ENCODE peak calls at places on chromosomes 2 and 18, in six cellular contexts. N, T, A, G, B and C are unnamed samples.

GRCh38 chr2:46329803-46330775 is 32.9 kb downstream of the EPAS1 start:
- DNase-seq in N (no peak), T (peak), A (no peak), G (peak), B (no peak), C (peak)

GRCh38 chr18:3541549-3542386 is 91.8 kb downstream of the TGIF1 start:
- DNase-seq in N (no peak), T (no peak), A (no peak), G (no peak), B (no peak), C (peak)

GRCh38 chr18:38297910-38298309 is 732.3 kb upstream of the CELF4 start:
- DNase-seq in N (no peak), T (no peak), A (no peak), G (no peak), B (no peak), C (no peak)

GRCh38 chr2:31238906-31239841 is 5.2 kb downstream of the EHD3 start:
- DNase-seq in N (no peak), T (no peak), A (no peak), G (no peak), B (no peak), C (no peak)

GRCh38 chr2:128624956-128625355 is 306.3 kb upstream of the HS6ST1 start:
- DNase-seq in N (no peak), T (no peak), A (no peak), G (no peak), B (no peak), C (no peak)

GRCh38 chr2:63058742-63059433 is 8.3 kb downstream of the OTX1 start:
- DNase-seq in N (no peak), T (no peak), A (no peak), G (peak), B (peak), C (no peak)

GRCh38 chr2:235773188-235773928 is 279.5 kb downstream of the AGAP1 start:
- DNase-seq in N (no peak), T (no peak), A (no peak), G (no peak), B (no peak), C (peak)

GRCh38 chr2:85703329-85703728 is 9.2 kb downstream of the GNLY start:
- DNase-seq in N (no peak), T (no peak), A (no peak), G (no peak), B (no peak), C (no peak)

GRCh38 chr2:121694398-121695178 is 42.1 kb downstream of the NIFK start:
- DNase-seq in N (no peak), T (peak), A (no peak), G (no peak), B (no peak), C (peak)

GRCh38 chr2:10222-10875 is 36.0 kb downstream of the FAM110C start:
- DNase-seq in N (no peak), T (no peak), A (no peak), G (no peak), B (no peak), C (no peak)

GRCh38 chr2:62114564-62114963 is 81.4 kb upstream of the B3GNT2 start:
- DNase-seq in N (no peak), T (no peak), A (no peak), G (no peak), B (no peak), C (no peak)

GRCh38 chr2:217650716-217651360 is 352.0 kb downstream of the TNS1 start:
- DNase-seq in N (no peak), T (peak), A (no peak), G (peak), B (no peak), C (peak)

GRCh38 chr2:43057742-43058706 is 168.4 kb downstream of the ZFP36L2 start:
- DNase-seq in N (no peak), T (no peak), A (no peak), G (no peak), B (peak), C (no peak)

GRCh38 chr2:70830333-70830732 is 5.3 kb downstream of the CD207 start:
- DNase-seq in N (no peak), T (no peak), A (no peak), G (no peak), B (no peak), C (no peak)